ENCODE peak calls at places on chromosomes 2 and 18, in ten cellular contexts. O is brain microvascular endothelial cell, I is lower lobe of right lung, L is fibroblast of pulmonary artery, R is tibial artery, F is stomach, U is PC-9, C is OCI-LY7, Q is choroid plexus epithelial cell, T is heart right ventricle. Z is an unnamed sample.

GRCh38 chr2:217465136-217465535 is 537.7 kb downstream of the TNS1 start:
- DNase-seq in O (no peak), I (no peak), L (no peak), R (no peak), F (no peak), U (no peak), C (no peak), Q (no peak), T (no peak), Z (no peak)

GRCh38 chr2:20563833-20564232 is 87.1 kb downstream of the HS1BP3 start:
- DNase-seq in O (no peak), I (no peak), L (peak), R (no peak), F (no peak), U (no peak), C (no peak), Q (no peak), T (no peak), Z (no peak)

GRCh38 chr2:29262681-29263260 is 147.6 kb downstream of the CLIP4 start:
- DNase-seq in O (no peak), I (no peak), L (no peak), R (no peak), F (no peak), U (no peak), C (no peak), Q (no peak), T (no peak), Z (no peak)

GRCh38 chr2:174835797-174836255 is 71.6 kb upstream of the CHRNA1 start:
- DNase-seq in O (peak), I (no peak), L (peak), R (no peak), F (no peak), U (no peak), C (no peak), Q (peak), T (no peak), Z (peak)

GRCh38 chr2:75465317-75465998 is 95.3 kb downstream of the EVA1A start:
- DNase-seq in O (peak), I (no peak), L (peak), R (no peak), F (no peak), U (no peak), C (no peak), Q (peak), T (no peak), Z (peak)

GRCh38 chr2:215843579-215843978 is 169.8 kb downstream of the MREG start:
- DNase-seq in O (peak), I (no peak), L (peak), R (peak), F (no peak), U (peak), C (no peak), Q (peak), T (no peak), Z (no peak)

GRCh38 chr2:230130668-230131364 is 62.1 kb upstream of the SLC16A14 start:
- DNase-seq in O (peak), I (no peak), L (peak), R (peak), F (no peak), U (no peak), C (no peak), Q (peak), T (peak), Z (no peak)

GRCh38 chr2:85213893-85214512 is 80.8 kb downstream of the TCF7L1 start:
- DNase-seq in O (no peak), I (no peak), L (no peak), R (no peak), F (no peak), U (no peak), C (no peak), Q (no peak), T (no peak), Z (no peak)

GRCh38 chr2:54077088-54077900 is 38.1 kb upstream of the ACYP2 start:
- DNase-seq in O (no peak), I (no peak), L (no peak), R (no peak), F (no peak), U (no peak), C (no peak), Q (no peak), T (no peak), Z (no peak)

GRCh38 chr2:234496442-234496834 is 443 bp downstream of the ARL4C start:
- DNase-seq in O (peak), I (no peak), L (peak), R (no peak), F (peak), U (peak), C (peak), Q (peak), T (peak), Z (no peak)

GRCh38 chr18:22604390-22604985 is 186.8 kb upstream of the CTAGE1 start:
- DNase-seq in O (peak), I (no peak), L (peak), R (peak), F (peak), U (no peak), C (no peak), Q (peak), T (peak), Z (no peak)

GRCh38 chr2:241924909-241925250 is 55.4 kb downstream of the RTP5 start:
- DNase-seq in O (no peak), I (peak), L (no peak), R (no peak), F (no peak), U (no peak), C (no peak), Q (no peak), T (no peak), Z (no peak)

GRCh38 chr2:106956879-106957278 is 70.9 kb upstream of the ST6GAL2 start:
- DNase-seq in O (peak), I (no peak), L (peak), R (no peak), F (no peak), U (no peak), C (no peak), Q (peak), T (no peak), Z (no peak)

GRCh38 chr18:28007841-28008240 is 169.1 kb downstream of the CDH2 start:
- DNase-seq in O (peak), I (no peak), L (peak), R (no peak), F (no peak), U (no peak), C (no peak), Q (peak), T (no peak), Z (no peak)

GRCh38 chr2:224405841-224406370 is 4.0 kb upstream of the FAM124B start:
- DNase-seq in O (no peak), I (no peak), L (peak), R (no peak), F (no peak), U (no peak), C (no peak), Q (no peak), T (no peak), Z (no peak)

GRCh38 chr18:77160515-77160914 is 27.9 kb upstream of the MBP start:
- DNase-seq in O (no peak), I (no peak), L (no peak), R (no peak), F (no peak), U (no peak), C (no peak), Q (no peak), T (no peak), Z (no peak)

GRCh38 chr2:65746919-65747678 is 314.7 kb upstream of the SPRED2 start:
- DNase-seq in O (peak), I (no peak), L (no peak), R (no peak), F (no peak), U (no peak), C (no peak), Q (peak), T (peak), Z (no peak)

GRCh38 chr2:150483532-150483931 is 3.9 kb downstream of the RND3 start:
- DNase-seq in O (no peak), I (no peak), L (no peak), R (no peak), F (no peak), U (no peak), C (no peak), Q (no peak), T (no peak), Z (no peak)

GRCh38 chr2:232203936-232204335 is 174.6 kb upstream of the ALPP start:
- DNase-seq in O (no peak), I (no peak), L (no peak), R (no peak), F (no peak), U (no peak), C (no peak), Q (no peak), T (no peak), Z (peak)

GRCh38 chr2:99662761-99663341 is 173.0 kb upstream of the REV1 start:
- DNase-seq in O (peak), I (no peak), L (peak), R (peak), F (no peak), U (no peak), C (no peak), Q (peak), T (no peak), Z (no peak)

GRCh38 chr2:3600256-3600855 is 5.4 kb downstream of the COLEC11 start:
- DNase-seq in O (no peak), I (no peak), L (no peak), R (no peak), F (no peak), U (no peak), C (no peak), Q (no peak), T (no peak), Z (no peak)

GRCh38 chr2:152648336-152648735 is 68.9 kb downstream of the PRPF40A start:
- DNase-seq in O (no peak), I (no peak), L (peak), R (no peak), F (no peak), U (no peak), C (no peak), Q (peak), T (no peak), Z (no peak)

GRCh38 chr2:201918981-201919380 is 112.6 kb downstream of the CDK15 start:
- DNase-seq in O (no peak), I (no peak), L (no peak), R (no peak), F (no peak), U (no peak), C (no peak), Q (no peak), T (no peak), Z (no peak)

GRCh38 chr2:88499204-88499603 is 46.7 kb upstream of the FOXI3 start:
- DNase-seq in O (no peak), I (no peak), L (no peak), R (no peak), F (no peak), U (no peak), C (no peak), Q (no peak), T (no peak), Z (no peak)

GRCh38 chr2:1973636-1974035 is 229.3 kb upstream of the PXDN start:
- DNase-seq in O (no peak), I (no peak), L (no peak), R (no peak), F (no peak), U (no peak), C (no peak), Q (peak), T (no peak), Z (no peak)

GRCh38 chr2:42922293-42922692 is 129.9 kb upstream of the HAAO start:
- DNase-seq in O (no peak), I (no peak), L (no peak), R (no peak), F (no peak), U (no peak), C (no peak), Q (no peak), T (no peak), Z (no peak)

GRCh38 chr2:140947236-140947635 is 1183.6 kb downstream of the LRP1B start:
- DNase-seq in O (no peak), I (no peak), L (no peak), R (no peak), F (no peak), U (no peak), C (no peak), Q (no peak), T (no peak), Z (no peak)

DNA sequence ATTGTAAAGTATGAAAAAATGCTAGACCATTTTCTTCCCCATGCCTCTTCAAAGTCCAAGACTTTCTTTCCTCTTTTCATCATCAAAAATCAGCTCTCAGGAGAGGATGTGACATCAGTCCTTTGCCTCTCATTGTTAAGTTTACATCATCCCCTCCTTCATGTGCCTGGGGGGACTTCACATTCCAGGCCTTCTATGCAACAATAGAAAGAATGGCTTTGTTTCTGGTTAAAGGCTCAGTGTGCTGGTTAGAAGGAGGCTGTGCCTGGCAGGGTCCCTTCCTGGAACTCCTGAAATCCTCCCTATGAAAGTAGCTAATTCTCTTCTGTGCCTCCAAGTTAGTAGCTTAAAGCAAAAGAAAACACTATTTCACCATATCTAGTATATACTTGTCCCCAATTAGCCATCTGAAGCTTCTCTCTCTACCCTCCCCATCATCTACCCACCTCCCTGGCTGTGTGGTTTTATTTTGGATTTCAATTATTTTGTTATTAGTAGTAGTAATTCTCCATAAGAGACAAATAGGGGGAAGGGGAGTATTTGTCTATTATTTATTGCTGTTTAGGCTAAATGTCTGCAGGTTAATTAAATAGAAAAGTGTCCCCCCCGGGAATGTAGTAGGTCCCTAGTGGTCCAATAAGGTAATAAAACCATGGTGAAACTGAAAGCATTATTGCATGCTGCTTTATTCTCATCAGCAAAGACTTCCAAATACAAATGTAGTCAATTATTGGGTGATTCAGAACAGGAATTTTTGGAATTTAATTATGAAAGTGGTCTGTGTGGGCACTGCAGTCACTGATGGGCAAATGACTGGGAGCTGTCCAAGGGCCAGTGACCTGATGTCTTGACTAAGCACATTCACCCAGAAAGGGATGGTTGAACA is 69.0 kb downstream of the CPO start:
- DNase-seq in O (no peak), I (no peak), L (peak), R (no peak), F (no peak), U (no peak), C (no peak), Q (peak), T (no peak), Z (no peak)
- TF ChIP-seq CTCF in O (peak), I (peak), L (peak), R (no peak), F (no peak), U (no peak), C (peak), Q (peak), T (no peak), Z (no peak)

GRCh38 chr2:23828256-23828980 is 98.5 kb downstream of the ATAD2B start:
- DNase-seq in O (peak), I (no peak), L (peak), R (no peak), F (no peak), U (no peak), C (no peak), Q (peak), T (no peak), Z (no peak)
- TF ChIP-seq CTCF in O (no peak), I (no peak), L (no peak), R (no peak), F (no peak), U (no peak), C (no peak), Q (no peak), T (no peak), Z (no peak)

DNA sequence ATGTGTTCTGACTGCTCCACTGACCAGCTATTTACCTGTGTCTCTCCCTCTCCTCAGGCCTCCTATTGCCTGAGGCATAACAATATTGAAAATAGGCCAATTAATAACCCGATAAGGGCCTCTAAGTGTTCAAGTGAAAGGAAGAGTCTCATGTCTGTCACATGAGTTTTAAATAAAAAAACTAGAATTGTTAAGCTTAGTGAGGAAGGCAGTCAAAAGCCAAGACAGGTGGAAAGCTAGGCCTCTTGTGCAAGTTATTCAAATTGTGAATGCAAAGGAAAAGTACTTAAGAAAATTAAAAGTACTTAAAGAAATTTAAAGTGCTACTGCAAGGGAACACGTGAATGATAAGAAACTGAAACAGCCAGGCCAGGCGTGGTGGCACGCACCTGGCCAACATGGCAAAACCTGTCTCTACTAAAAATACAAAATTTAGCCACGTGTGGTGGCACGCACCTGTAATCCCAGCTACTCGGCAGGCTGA is 44.9 kb upstream of the TAF4B start:
- DNase-seq in O (no peak), I (no peak), L (no peak), R (no peak), F (no peak), U (no peak), C (peak), Q (no peak), T (no peak), Z (no peak)
- TF ChIP-seq CTCF in O (no peak), I (no peak), L (no peak), R (no peak), F (no peak), U (no peak), C (no peak), Q (no peak), T (no peak), Z (no peak)

GRCh38 chr2:212520340-212520739 is 18.3 kb downstream of the ERBB4 start:
- DNase-seq in O (peak), I (no peak), L (peak), R (no peak), F (no peak), U (no peak), C (no peak), Q (no peak), T (no peak), Z (no peak)

DNA sequence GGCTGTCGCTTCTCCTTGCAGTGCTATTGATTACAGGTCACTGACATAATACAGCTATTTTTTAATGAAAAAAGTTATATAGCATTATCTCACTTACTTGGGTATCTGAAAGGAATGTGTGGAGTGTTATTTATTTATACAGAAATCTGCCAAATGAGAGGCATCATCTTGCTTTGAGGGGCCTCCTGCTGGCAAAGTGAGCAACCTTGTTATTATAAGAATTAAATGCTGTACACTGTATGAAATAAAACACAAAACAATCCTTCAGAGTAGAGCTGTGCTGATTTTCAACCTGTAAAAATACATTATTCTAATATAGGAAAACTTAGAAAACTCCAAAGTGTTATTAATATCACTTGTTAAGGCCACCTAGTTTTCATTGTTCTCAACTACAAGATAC is 20.9 kb downstream of the ERBB4 start:
- DNase-seq in O (no peak), I (no peak), L (no peak), R (no peak), F (no peak), U (no peak), C (no peak), Q (no peak), T (no peak), Z (no peak)
- TF ChIP-seq CTCF in O (no peak), I (no peak), L (no peak), R (no peak), F (no peak), U (no peak), C (no peak), Q (peak), T (no peak), Z (no peak)

DNA sequence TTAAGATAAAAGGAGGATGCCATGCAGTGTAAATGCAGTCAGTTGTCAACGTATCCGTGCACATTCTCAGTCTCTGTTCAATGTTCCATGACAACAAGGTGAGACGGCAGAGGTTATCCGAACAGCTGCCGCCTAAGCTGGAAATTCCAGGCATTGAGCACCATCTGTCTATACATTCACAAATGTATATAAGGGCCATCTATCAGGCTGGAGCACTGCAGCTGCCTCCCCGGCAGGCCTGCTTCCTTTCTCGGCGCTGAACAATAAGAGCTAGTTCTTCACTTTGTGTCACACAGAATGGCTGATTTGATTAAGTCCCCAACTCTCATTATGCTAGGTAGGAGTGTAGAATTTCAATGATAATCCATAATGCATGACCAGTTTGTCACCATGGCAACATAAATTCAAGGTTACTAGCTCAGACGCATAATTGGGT is 282.2 kb upstream of the SOX11 start:
- DNase-seq in O (no peak), I (no peak), L (no peak), R (no peak), F (no peak), U (no peak), C (no peak), Q (no peak), T (no peak), Z (no peak)
- TF ChIP-seq CTCF in O (no peak), I (no peak), L (no peak), R (no peak), F (no peak), U (no peak), C (no peak), Q (no peak), T (no peak), Z (no peak)

DNA sequence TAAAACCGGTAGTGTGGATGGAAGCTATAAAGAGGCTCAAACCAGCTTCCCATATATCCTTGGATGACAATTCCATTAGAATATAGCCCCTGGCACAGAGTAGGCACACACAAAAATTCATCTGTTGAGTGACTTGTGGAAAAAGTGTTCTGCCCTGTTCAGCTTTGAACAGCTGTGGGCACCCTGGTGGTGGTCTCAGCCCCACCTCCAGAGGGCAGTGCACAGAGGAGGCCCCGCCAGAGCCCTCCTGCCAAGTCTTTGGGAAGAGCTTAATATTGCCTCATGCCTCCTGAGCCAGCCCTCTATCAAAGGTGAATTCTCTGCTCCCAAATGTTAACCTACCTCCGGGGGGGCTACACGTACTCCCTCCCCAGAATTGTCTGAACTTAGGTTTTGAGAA is 30.4 kb downstream of the EPAS1 start:
- DNase-seq in O (no peak), I (no peak), L (no peak), R (no peak), F (no peak), U (no peak), C (no peak), Q (no peak), T (no peak), Z (no peak)
- TF ChIP-seq CTCF in O (peak), I (peak), L (peak), R (no peak), F (no peak), U (peak), C (peak), Q (peak), T (peak), Z (no peak)

GRCh38 chr2:207283356-207283755 is 117.6 kb upstream of the KLF7 start:
- DNase-seq in O (no peak), I (peak), L (peak), R (peak), F (no peak), U (no peak), C (no peak), Q (peak), T (peak), Z (peak)
- TF ChIP-seq CTCF in O (peak), I (peak), L (peak), R (no peak), F (no peak), U (no peak), C (no peak), Q (peak), T (no peak), Z (no peak)